ENCODE peak calls at places on chromosome 18, in eight cellular contexts. D, G, L, A, S, O, R and B are unnamed samples.

GRCh38 chr18:63315879-63316278 is 3.7 kb downstream of the BCL2 start:
- DNase-seq in O (no peak), L (no peak), G (no peak), D (no peak), A (no peak), S (no peak), R (no peak), B (no peak)

GRCh38 chr18:49949991-49950395 is 136.7 kb upstream of the ACAA2 start:
- DNase-seq in A (no peak), S (no peak), G (no peak), R (no peak), D (no peak), L (no peak), O (no peak), B (no peak)

GRCh38 chr18:6917082-6917481 is 187.6 kb downstream of the ARHGAP28 start:
- DNase-seq in G (peak), A (no peak), D (no peak), R (no peak), O (no peak), S (no peak), L (no peak), B (no peak)

GRCh38 chr18:741931-742512 is 29.6 kb upstream of the ENOSF1 start:
- DNase-seq in R (no peak), A (peak), O (no peak), L (peak), G (peak), D (no peak), S (no peak), B (no peak)

GRCh38 chr18:23867011-23867410 is 147.5 kb upstream of the TTC39C start:
- DNase-seq in R (no peak), O (no peak), S (no peak), L (no peak), D (no peak), G (no peak), A (no peak), B (no peak)

GRCh38 chr18:48007955-48008701 is 77.7 kb upstream of the SMAD2 start:
- DNase-seq in A (peak), R (peak), S (peak), O (no peak), L (peak), G (peak), D (peak), B (peak)

GRCh38 chr18:424071-424868 is 76.2 kb downstream of the COLEC12 start:
- DNase-seq in L (no peak), D (no peak), G (peak), R (no peak), S (no peak), A (no peak), O (no peak), B (peak)

GRCh38 chr18:55405655-55406373 is 182.2 kb downstream of the TCF4 start:
- DNase-seq in S (peak), L (no peak), O (no peak), G (peak), A (peak), R (no peak), D (no peak), B (peak)

GRCh38 chr18:52237551-52237950 is 102.4 kb upstream of the DCC start:
- DNase-seq in D (no peak), L (no peak), A (no peak), G (peak), S (no peak), O (no peak), R (no peak), B (no peak)

GRCh38 chr18:56709463-56709862 is 58.3 kb downstream of the WDR7 start:
- DNase-seq in A (no peak), L (peak), O (no peak), G (peak), R (no peak), D (no peak), S (no peak), B (no peak)

GRCh38 chr18:2986150-2986865 is 26.6 kb downstream of the LPIN2 start:
- DNase-seq in L (no peak), S (no peak), R (no peak), A (no peak), G (no peak), O (no peak), D (no peak), B (no peak)

GRCh38 chr18:5440297-5440696 is 103.5 kb downstream of the EPB41L3 start:
- DNase-seq in O (no peak), A (no peak), D (no peak), L (no peak), R (no peak), S (no peak), G (peak), B (no peak)

GRCh38 chr18:22279741-22280452 is 110.5 kb downstream of the GATA6 start:
- DNase-seq in R (no peak), D (no peak), L (no peak), A (no peak), G (peak), S (peak), O (no peak), B (no peak)

GRCh38 chr18:34978533-34978893 is 62.7 kb upstream of the MAPRE2 start:
- DNase-seq in A (no peak), R (no peak), L (no peak), O (no peak), G (no peak), S (no peak), D (no peak), B (no peak)

GRCh38 chr18:77155031-77155430 is 22.4 kb upstream of the MBP start:
- DNase-seq in D (no peak), L (no peak), S (no peak), G (no peak), A (no peak), O (no peak), R (no peak), B (no peak)

GRCh38 chr18:43049021-43049420 is 66.5 kb downstream of the RIT2 start:
- DNase-seq in L (no peak), R (no peak), S (no peak), D (no peak), G (peak), O (no peak), A (no peak), B (no peak)